ENCODE peak calls at places on chromosome 15, in eight cellular contexts. N is psoas muscle; V is CD8-positive, alpha-beta T cell; Y is activated CD8-positive, alpha-beta memory T cell treated with anti-CD3 and anti-CD28 coated beads, Interleukin-2, amount 10 ng/mL, durations not matched to agents 7 days and 5 days; L is HCT116; J is activated CD8-positive, alpha-beta T cell treated with anti-CD3 and anti-CD28 coated beads, Interleukin-2, amount 10 ng/mL, durations not matched to agents 7 days and 5 days; T is activated naive CD8-positive, alpha-beta T cell treated with anti-CD3 and anti-CD28 coated beads, Interleukin-2, amount 50 U/mL, for 24 hours; K is central memory CD8-positive, alpha-beta T cell. C is an unnamed sample.

GRCh38 chr15:45653702-45654424 is 19.0 kb downstream of the SQOR start:
- ATAC-seq in N (no peak), V (no peak), Y (no peak), L (no peak), J (no peak), T (no peak), K (no peak), C (no peak)

GRCh38 chr15:60441323-60441722 is 37.6 kb downstream of the ICE2 start:
- ATAC-seq in N (no peak), V (no peak), Y (no peak), L (no peak), J (no peak), T (no peak), K (no peak), C (no peak)

GRCh38 chr15:82646250-82647044 is 716 bp downstream of the CPEB1 start:
- ATAC-seq in N (peak; percentile 32), V (no peak), Y (no peak), L (peak; percentile 9), J (no peak), T (no peak), K (no peak), C (no peak)

GRCh38 chr15:61335998-61336648 is 107.0 kb upstream of the RORA start:
- ATAC-seq in N (no peak), V (no peak), Y (no peak), L (no peak), J (no peak), T (no peak), K (no peak), C (no peak)

GRCh38 chr15:42679285-42680141 is 57.4 kb downstream of the CDAN1 start:
- ATAC-seq in N (no peak), V (no peak), Y (no peak), L (peak; percentile 14), J (no peak), T (no peak), K (no peak), C (peak; percentile 6)

GRCh38 chr15:88975891-88976290 is 62.7 kb upstream of the MFGE8 start:
- ATAC-seq in N (no peak), V (no peak), Y (no peak), L (no peak), J (no peak), T (no peak), K (no peak), C (no peak)

GRCh38 chr15:70575251-70576227 is 187.8 kb downstream of the UACA start:
- ATAC-seq in N (no peak), V (no peak), Y (no peak), L (no peak), J (no peak), T (no peak), K (no peak), C (no peak)

GRCh38 chr15:69107025-69107620 is 53.3 kb upstream of the GLCE start:
- ATAC-seq in N (no peak), V (no peak), Y (peak; percentile 43), L (no peak), J (no peak), T (peak; percentile 64), K (no peak), C (peak; percentile 84)

GRCh38 chr15:69784808-69785550 is 312.7 kb downstream of the TLE3 start:
- ATAC-seq in N (peak; percentile 52), V (no peak), Y (no peak), L (peak; percentile 42), J (no peak), T (no peak), K (no peak), C (no peak)

GRCh38 chr15:60840703-60841411 is 361.9 kb upstream of the ICE2 start:
- ATAC-seq in N (no peak), V (peak; percentile 54), Y (peak; percentile 57), L (no peak), J (peak; percentile 55), T (peak; percentile 59), K (peak; percentile 57), C (peak; percentile 66)

GRCh38 chr15:59304807-59305206 is 67.9 kb downstream of the MYO1E start:
- ATAC-seq in N (no peak), V (no peak), Y (no peak), L (no peak), J (no peak), T (no peak), K (no peak), C (no peak)